ENCODE peak calls at places on chromosome 19, in five cellular contexts. B, M, U, T and Y are unnamed samples.

GRCh38 chr19:33040994-33041827 is 23.5 kb downstream of the RHPN2 start:
- DNase-seq in U (no peak), M (no peak), T (no peak), B (no peak), Y (peak)

GRCh38 chr19:51161266-51161665 is 19.2 kb downstream of the SIGLEC7 start:
- DNase-seq in B (no peak), T (no peak), U (no peak), M (no peak), Y (peak)

GRCh38 chr19:43527860-43528622 is 1.0 kb upstream of the ETHE1 start:
- DNase-seq in U (no peak), B (peak), T (no peak), M (no peak), Y (peak)

GRCh38 chr19:40283414-40284250 is 1.5 kb downstream of the AKT2 start:
- DNase-seq in M (no peak), U (no peak), T (no peak), B (no peak), Y (no peak)

GRCh38 chr19:16698914-16699313 is 20.7 kb upstream of the NWD1 start:
- DNase-seq in T (no peak), B (peak), M (no peak), U (no peak), Y (no peak)

GRCh38 chr19:9836021-9836420 is 903 bp downstream of the PIN1 start:
- DNase-seq in T (no peak), M (no peak), U (no peak), B (no peak), Y (no peak)

GRCh38 chr19:18903146-18904056 is 7.4 kb upstream of the CERS1 start:
- DNase-seq in U (no peak), M (no peak), B (no peak), T (no peak), Y (no peak)

GRCh38 chr19:44869728-44870470 is 21.2 kb upstream of the TOMM40 start:
- DNase-seq in T (no peak), M (no peak), B (peak), U (no peak), Y (no peak)

GRCh38 chr19:51064534-51065220 is at the start of gene KLK13:
- DNase-seq in T (no peak), U (no peak), B (peak), M (no peak), Y (peak)

GRCh38 chr19:51407631-51408131 is 9.8 kb downstream of the SIGLEC10 start:
- DNase-seq in M (no peak), T (no peak), B (no peak), U (peak), Y (peak)

GRCh38 chr19:42066075-42066754 is 3.8 kb downstream of the GRIK5 start:
- DNase-seq in T (no peak), U (peak), B (no peak), M (no peak), Y (no peak)

GRCh38 chr19:46297700-46298476 is 1.0 kb downstream of the HIF3A start:
- DNase-seq in U (no peak), M (no peak), T (no peak), B (peak), Y (no peak)

GRCh38 chr19:45667620-45668341 is at the start of gene GIPR:
- DNase-seq in M (peak), B (peak), T (peak), U (no peak), Y (peak)

GRCh38 chr19:45955905-45956608 is 17.6 kb downstream of the NOVA2 start:
- DNase-seq in B (peak), T (no peak), U (peak), M (no peak), Y (peak)

GRCh38 chr19:40282920-40283319 is 2.2 kb downstream of the AKT2 start:
- DNase-seq in T (no peak), B (no peak), U (no peak), M (no peak), Y (no peak)

GRCh38 chr19:8577741-8578140 is 499 bp upstream of the MYO1F start:
- DNase-seq in T (no peak), B (no peak), M (no peak), U (no peak), Y (no peak)

GRCh38 chr19:20479483-20479882 is 86.1 kb downstream of the ZNF737 start:
- DNase-seq in M (no peak), T (no peak), B (no peak), U (no peak), Y (no peak)

GRCh38 chr19:2699413-2700142 is 2.9 kb downstream of the GNG7 start:
- DNase-seq in U (no peak), M (no peak), B (no peak), T (no peak), Y (no peak)

GRCh38 chr19:10421981-10422461 is 1.7 kb downstream of the PDE4A start:
- DNase-seq in T (no peak), B (no peak), M (no peak), U (no peak), Y (no peak)

GRCh38 chr19:1975081-1975480 is 34.1 kb downstream of the CSNK1G2 start:
- DNase-seq in B (no peak), M (no peak), T (no peak), U (no peak), Y (no peak)

GRCh38 chr19:7808108-7808507 is 21.9 kb upstream of the EVI5L start:
- DNase-seq in M (no peak), B (no peak), T (no peak), U (no peak), Y (no peak)

GRCh38 chr19:31583148-31583547 is 233.9 kb upstream of the TSHZ3 start:
- DNase-seq in U (no peak), B (no peak), T (no peak), M (no peak), Y (no peak)

GRCh38 chr19:30445385-30445784 is 73.2 kb downstream of the ZNF536 start:
- DNase-seq in B (no peak), U (no peak), M (no peak), T (no peak), Y (no peak)

GRCh38 chr19:53809518-53810186 is 14.5 kb downstream of the NLRP12 start:
- DNase-seq in T (no peak), B (no peak), U (no peak), M (no peak), Y (no peak)

GRCh38 chr19:30310806-30311121 is 61.4 kb upstream of the ZNF536 start:
- DNase-seq in B (no peak), M (no peak), U (no peak), T (no peak), Y (no peak)

GRCh38 chr19:17553256-17553655 is 2.2 kb upstream of the COLGALT1 start:
- DNase-seq in M (no peak), T (no peak), B (peak), U (no peak), Y (peak)

GRCh38 chr19:53865918-53866696 is 1.6 kb upstream of the MYADM start:
- DNase-seq in U (peak), T (peak), M (peak), B (peak), Y (peak)

GRCh38 chr19:43675269-43675879 is 5.4 kb upstream of the PLAUR start:
- DNase-seq in M (no peak), T (no peak), U (peak), B (no peak), Y (peak)